ENCODE peak calls at places on chromosome 17, in six cellular contexts. A is A549, O is endothelial cell of umbilical vein, J is H1, S is K562, M is HepG2. L is an unnamed sample.
A peak's percentile ranks its signal among the peaks of the same experiment; 100 is the strongest.

GRCh38 chr17:74736423-74737298 is at the start of gene RAB37:
- DNase-seq in S (peak; percentile 67), O (no peak), J (no peak), A (peak; percentile 90), M (peak; percentile 99), L (peak; percentile 70)

GRCh38 chr17:32275060-32276042 is 9.7 kb downstream of the RHBDL3 start:
- DNase-seq in S (peak; percentile 83), A (peak; percentile 84), J (no peak), O (peak; percentile 36), M (no peak), L (peak; percentile 54)

GRCh38 chr17:81930142-81931125 is 2.9 kb upstream of the MAFG start:
- DNase-seq in O (no peak), A (no peak), M (no peak), J (no peak), S (no peak), L (no peak)

GRCh38 chr17:39243155-39243554 is 17.4 kb upstream of the STAC2 start:
- DNase-seq in J (no peak), A (no peak), O (no peak), M (no peak), S (no peak), L (no peak)

GRCh38 chr17:65483438-65483837 is 78.0 kb downstream of the AXIN2 start:
- DNase-seq in M (no peak), O (no peak), S (no peak), J (no peak), A (no peak), L (no peak)

GRCh38 chr17:31586946-31587345 is 195.5 kb downstream of the RAB11FIP4 start:
- DNase-seq in J (no peak), M (no peak), A (no peak), S (no peak), O (no peak), L (no peak)

GRCh38 chr17:83181991-83182619 is 102.7 kb downstream of the METRNL start:
- DNase-seq in A (no peak), O (no peak), M (no peak), S (no peak), J (no peak), L (peak; percentile 7)

GRCh38 chr17:29151567-29151966 is 28.6 kb downstream of the MYO18A start:
- DNase-seq in J (no peak), A (peak; percentile 58), M (peak; percentile 94), O (no peak), S (no peak), L (no peak)

GRCh38 chr17:41480136-41480535 is 815 bp downstream of the KRT35 start:
- DNase-seq in O (no peak), J (no peak), A (no peak), S (no peak), M (no peak), L (no peak)

GRCh38 chr17:49715221-49715620 is 7.5 kb upstream of the SLC35B1 start:
- DNase-seq in M (no peak), S (no peak), A (no peak), J (no peak), O (no peak), L (no peak)

GRCh38 chr17:42459983-42460300 is 1.3 kb downstream of the ATP6V0A1 start:
- DNase-seq in A (peak; percentile 38), J (no peak), O (peak; percentile 77), S (no peak), M (no peak), L (no peak)

GRCh38 chr17:72560303-72561247 is 439.8 kb downstream of the SOX9 start:
- DNase-seq in A (peak; percentile 87), S (peak; percentile 78), O (peak; percentile 15), M (peak; percentile 68), J (no peak), L (peak; percentile 70)

GRCh38 chr17:81859906-81860755 is at the start of gene P4HB:
- DNase-seq in S (no peak), A (no peak), J (no peak), O (peak; percentile 39), M (no peak), L (no peak)

GRCh38 chr17:8925141-8925540 is 40.4 kb downstream of the PIK3R5 start:
- DNase-seq in A (no peak), J (no peak), O (no peak), M (no peak), S (no peak), L (no peak)

GRCh38 chr17:73657473-73658116 is 13.3 kb upstream of the SDK2 start:
- DNase-seq in O (no peak), A (peak; percentile 72), J (no peak), S (peak; percentile 29), M (peak; percentile 53), L (peak; percentile 87)

GRCh38 chr17:55157165-55157564 is 107.6 kb upstream of the HLF start:
- DNase-seq in A (no peak), O (no peak), S (no peak), M (peak; percentile 48), J (no peak), L (no peak)

GRCh38 chr17:44005865-44006580 is 1.6 kb downstream of the NAGS start:
- DNase-seq in A (peak; percentile 32), S (no peak), J (no peak), O (peak; percentile 48), M (no peak), L (peak; percentile 77)

GRCh38 chr17:39231587-39232551 is 6.1 kb upstream of the STAC2 start:
- DNase-seq in J (no peak), A (peak; percentile 50), M (no peak), O (peak; percentile 26), S (peak; percentile 81), L (peak; percentile 83)

GRCh38 chr17:29661220-29661619 is 38.5 kb upstream of the CORO6 start:
- DNase-seq in A (no peak), O (no peak), J (no peak), S (no peak), M (peak; percentile 75), L (no peak)

GRCh38 chr17:30532871-30533270 is 55.7 kb downstream of the GOSR1 start:
- DNase-seq in J (no peak), M (no peak), A (no peak), O (no peak), S (no peak), L (no peak)

GRCh38 chr17:44651228-44651627 is 5.0 kb upstream of the MEIOC start:
- DNase-seq in M (no peak), S (no peak), A (no peak), O (no peak), J (no peak), L (no peak)

GRCh38 chr17:43713494-43714162 is 45.0 kb downstream of the SOST start:
- DNase-seq in O (peak; percentile 21), J (no peak), S (no peak), M (no peak), A (no peak), L (peak; percentile 52)

GRCh38 chr17:5508855-5509254 is 22.5 kb downstream of the MIS12 start:
- DNase-seq in A (peak; percentile 51), O (no peak), S (no peak), J (no peak), M (peak; percentile 29), L (peak; percentile 41)

DNA sequence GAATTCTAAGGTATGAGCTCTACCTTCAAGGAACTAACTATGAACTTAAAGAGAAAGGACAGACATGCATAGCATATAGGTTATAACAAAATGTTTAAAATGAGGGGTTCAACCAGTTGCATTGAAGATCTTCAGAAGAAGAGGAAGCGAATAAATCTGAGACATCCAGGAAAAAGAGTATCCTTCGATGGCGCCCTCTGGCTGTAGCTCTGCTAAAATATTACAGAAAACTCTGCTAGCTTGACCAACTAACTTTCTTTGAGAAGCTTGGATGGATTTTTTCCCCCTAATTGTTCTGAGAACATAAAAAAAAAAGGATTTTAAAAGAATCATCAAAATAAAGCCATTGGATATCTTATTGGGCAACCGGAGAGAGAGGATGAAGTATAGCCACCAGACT is 659.9 kb upstream of the SOX9 start:
- DNase-seq in S (no peak), M (no peak), A (peak; percentile 12), O (no peak), J (no peak), L (peak; percentile 24)
- TF ChIP-seq JUN in S (no peak), M (no peak), A (no peak), O (no peak), J (no peak), L (no peak)

DNA sequence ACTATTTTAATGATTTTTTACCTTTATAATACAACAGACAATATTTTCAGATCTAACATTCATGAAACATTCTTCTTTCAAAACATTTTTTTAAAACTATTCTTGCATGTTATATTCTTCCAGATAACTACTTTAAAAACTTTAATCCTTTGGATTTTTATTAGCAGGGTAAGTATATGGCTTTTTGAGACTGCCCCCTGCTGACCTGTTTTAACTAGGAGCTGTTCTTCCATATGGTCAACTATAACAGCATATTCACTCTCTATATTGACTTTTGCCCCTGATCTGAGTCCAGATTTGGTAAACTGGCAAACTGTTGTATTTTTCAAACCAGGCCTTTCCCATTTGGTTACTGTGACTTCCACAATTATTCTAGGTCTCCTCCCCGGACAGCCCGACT is 16.5 kb downstream of the ZNF18 start:
- DNase-seq in S (peak; percentile 8), J (no peak), O (no peak), A (no peak), M (no peak), L (no peak)
- TF ChIP-seq CTCF in S (no peak), J (peak; percentile 2), O (peak; percentile 11), A (peak; percentile 15), M (no peak), L (peak; percentile 9)

DNA sequence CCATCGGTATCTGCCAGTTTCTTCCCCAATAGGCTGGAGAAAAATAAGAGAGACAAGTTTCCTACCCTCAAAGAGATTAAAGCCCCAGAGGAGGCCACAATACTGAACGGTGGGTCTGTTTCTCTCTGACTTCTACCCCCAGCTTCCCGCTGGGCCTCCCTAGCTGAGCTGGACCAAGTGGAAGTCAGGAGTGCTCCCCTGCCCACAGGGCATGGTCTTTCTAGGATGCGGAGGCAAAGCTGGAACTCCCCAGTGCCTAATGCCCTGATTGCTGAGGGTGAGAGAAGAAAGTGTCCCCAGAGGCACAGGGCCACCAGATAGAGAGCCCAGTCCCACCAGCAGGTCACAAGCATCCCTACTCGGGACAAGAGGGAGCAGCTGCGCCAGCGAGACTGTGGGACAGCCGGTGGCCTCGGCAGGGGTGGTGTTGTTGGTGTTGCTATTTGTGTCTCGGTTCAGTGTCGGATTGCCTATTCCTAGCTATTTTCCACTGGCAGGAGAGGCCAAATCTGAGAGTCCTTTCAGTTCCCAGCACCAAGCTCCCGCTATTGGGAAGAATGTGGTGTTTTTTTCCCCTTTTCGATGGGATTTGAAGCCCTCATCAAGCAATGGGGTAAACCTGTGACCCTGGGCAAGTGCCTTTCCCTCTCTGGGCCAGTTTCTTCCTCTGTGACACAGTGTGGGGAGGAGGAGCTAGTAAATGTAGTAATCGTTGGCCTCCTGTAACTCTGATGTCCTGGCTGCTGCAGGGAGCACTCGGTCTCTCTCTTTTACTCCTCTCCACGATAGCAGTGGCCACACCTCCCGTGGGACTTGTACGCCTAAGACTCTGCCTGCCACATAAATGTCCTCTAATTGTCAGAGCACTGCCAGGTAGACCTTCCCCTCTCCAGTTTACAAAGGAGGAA is 22.5 kb upstream of the TBX2 start:
- DNase-seq in A (no peak), M (no peak), J (no peak), O (no peak), S (no peak), L (no peak)
- TF ChIP-seq JUN in A (no peak), M (no peak), J (no peak), O (no peak), S (no peak), L (no peak)

GRCh38 chr17:56481654-56482053 is 111.8 kb upstream of the NOG start:
- DNase-seq in O (no peak), S (no peak), J (no peak), M (no peak), A (no peak), L (no peak)

GRCh38 chr17:56482229-56482628 is 111.3 kb upstream of the NOG start:
- DNase-seq in S (no peak), M (no peak), J (no peak), O (no peak), A (no peak), L (no peak)

GRCh38 chr17:56475121-56475520 is 118.4 kb upstream of the NOG start:
- DNase-seq in S (no peak), J (no peak), A (no peak), M (no peak), O (no peak), L (no peak)

GRCh38 chr17:56478836-56479447 is 114.6 kb upstream of the NOG start:
- DNase-seq in M (peak; percentile 41), A (peak; percentile 53), O (peak; percentile 44), S (peak; percentile 11), J (no peak), L (peak; percentile 33)
- TF ChIP-seq CTCF in M (peak; percentile 59), A (peak; percentile 59), O (peak; percentile 52), S (peak; percentile 14), J (peak; percentile 67), L (peak; percentile 37)

L was measured in WTC11.